ENCODE peak calls at places on chromosome 1, in six cellular contexts. K is NCI-H510A, Q is KBM-7, P is astrocyte of the spinal cord, A is T1000, O is T follicular helper cell. W is an unnamed sample.

GRCh38 chr1:219190605-219191004 is 16.9 kb downstream of the LYPLAL1 start:
- DNase-seq in K (no peak), A (no peak), P (no peak), O (no peak), Q (no peak), W (no peak)

GRCh38 chr1:31755197-31755611 is 8.9 kb downstream of the ADGRB2 start:
- DNase-seq in A (no peak), P (no peak), K (no peak), Q (no peak), O (no peak), W (no peak)

GRCh38 chr1:38611661-38612211 is 247.8 kb downstream of the RRAGC start:
- DNase-seq in P (no peak), O (no peak), Q (no peak), A (no peak), K (no peak), W (no peak)

GRCh38 chr1:29258974-29259801 is 22.9 kb downstream of the PTPRU start:
- DNase-seq in Q (no peak), A (no peak), K (no peak), O (no peak), P (no peak), W (peak; percentile 24)

GRCh38 chr1:58345215-58346075 is 201.1 kb downstream of the OMA1 start:
- DNase-seq in A (no peak), O (no peak), Q (no peak), K (no peak), P (no peak), W (no peak)

GRCh38 chr1:50156241-50157010 is 47.7 kb downstream of the ELAVL4 start:
- DNase-seq in Q (no peak), O (no peak), K (no peak), A (no peak), P (peak; percentile 48), W (no peak)

GRCh38 chr1:201626629-201627275 is 87.8 kb downstream of the NAV1 start:
- DNase-seq in O (no peak), A (no peak), K (no peak), Q (no peak), P (no peak), W (no peak)

GRCh38 chr1:246608616-246609376 is 42.5 kb downstream of the CNST start:
- DNase-seq in O (no peak), A (peak; percentile 67), Q (peak; percentile 83), K (peak; percentile 89), P (peak; percentile 89), W (peak; percentile 87)

GRCh38 chr1:57165546-57165945 is 199.7 kb upstream of the C8B start:
- DNase-seq in Q (no peak), O (no peak), K (no peak), P (peak; percentile 14), A (no peak), W (no peak)

GRCh38 chr1:44808063-44808937 is at the start of gene BTBD19:
- DNase-seq in A (peak; percentile 75), P (peak; percentile 96), Q (peak; percentile 71), O (peak; percentile 47), K (no peak), W (no peak)

GRCh38 chr1:77539510-77540142 is 142.8 kb downstream of the ZZZ3 start:
- DNase-seq in K (peak; percentile 10), P (peak; percentile 94), Q (no peak), O (no peak), A (peak; percentile 80), W (peak; percentile 42)

GRCh38 chr1:115714572-115715141 is 53.9 kb downstream of the CASQ2 start:
- DNase-seq in A (no peak), O (no peak), K (peak; percentile 41), Q (no peak), P (no peak), W (no peak)

GRCh38 chr1:37633040-37633949 is 1.4 kb downstream of the RSPO1 start:
- DNase-seq in K (no peak), Q (no peak), A (no peak), P (no peak), O (no peak), W (no peak)

GRCh38 chr1:23673086-23673813 is 18.4 kb upstream of the RPL11 start:
- DNase-seq in P (peak; percentile 43), K (no peak), O (no peak), A (peak; percentile 47), Q (peak; percentile 49), W (peak; percentile 62)

GRCh38 chr1:46288485-46289133 is 14.8 kb downstream of the LRRC41 start:
- DNase-seq in O (no peak), A (no peak), P (peak; percentile 50), Q (no peak), K (no peak), W (no peak)

GRCh38 chr1:19258353-19258752 is 6.7 kb downstream of the MRTO4 start:
- DNase-seq in P (no peak), O (no peak), Q (no peak), K (no peak), A (no peak), W (no peak)

GRCh38 chr1:30934613-30935012 is 26.1 kb upstream of the SDC3 start:
- DNase-seq in O (no peak), Q (no peak), A (no peak), P (no peak), K (no peak), W (no peak)

W was measured in NB4.